ENCODE peak calls at places on chromosomes 3 and 15, in eight cellular contexts. A is body of pancreas, M is uterus, F is breast epithelium, I is ovary, X is heart left ventricle, V is NB4, K is Peyer's patch. N is an unnamed sample.

GRCh38 chr3:121414924-121415323 is 130.9 kb downstream of the POLQ start:
- DNase-seq in V (no peak), F (no peak), A (no peak), I (no peak), M (no peak), K (no peak), X (no peak), N (no peak)

GRCh38 chr3:171944109-171945016 is 95.0 kb upstream of the FNDC3B start:
- DNase-seq in F (no peak), I (no peak), K (no peak), V (no peak), X (no peak), M (peak; percentile 18), A (no peak), N (no peak)

GRCh38 chr15:77126516-77126915 is 55.6 kb upstream of the TSPAN3 start:
- DNase-seq in M (no peak), V (no peak), K (no peak), X (no peak), F (no peak), I (no peak), A (no peak), N (no peak)

GRCh38 chr3:187843654-187844053 is 98.4 kb upstream of the BCL6 start:
- DNase-seq in F (no peak), X (no peak), A (no peak), M (no peak), V (no peak), K (no peak), I (no peak), N (no peak)

GRCh38 chr3:11709782-11710181 is 66.1 kb upstream of the VGLL4 start:
- DNase-seq in M (no peak), I (no peak), X (no peak), A (no peak), K (no peak), F (no peak), V (no peak), N (no peak)

GRCh38 chr3:32733631-32734229 is 48.7 kb downstream of the CNOT10 start:
- DNase-seq in K (no peak), A (no peak), I (no peak), M (no peak), X (no peak), F (no peak), V (peak; percentile 64), N (no peak)

GRCh38 chr15:47185222-47185800 is 532.0 kb upstream of the SEMA6D start:
- DNase-seq in M (no peak), X (no peak), A (no peak), V (no peak), I (no peak), K (no peak), F (no peak), N (no peak)

GRCh38 chr15:57079446-57079845 is 161.0 kb downstream of the TCF12 start:
- DNase-seq in K (no peak), M (no peak), F (no peak), X (no peak), I (no peak), A (no peak), V (peak; percentile 6), N (no peak)

GRCh38 chr3:72625616-72626337 is 222.5 kb downstream of the SHQ1 start:
- DNase-seq in F (no peak), V (peak; percentile 39), I (no peak), A (no peak), X (no peak), K (no peak), M (no peak), N (no peak)

GRCh38 chr3:14403636-14404395 is 1.4 kb downstream of the SLC6A6 start:
- DNase-seq in I (peak; percentile 72), F (no peak), K (no peak), X (peak; percentile 75), A (no peak), M (peak; percentile 76), V (peak; percentile 57), N (peak; percentile 33)

GRCh38 chr3:133745108-133745507 is 1.1 kb upstream of the TF start:
- DNase-seq in M (no peak), F (no peak), V (no peak), K (no peak), I (no peak), X (no peak), A (no peak), N (no peak)

GRCh38 chr3:142779591-142779990 is 55.8 kb downstream of the TRPC1 start:
- DNase-seq in X (no peak), F (no peak), I (no peak), K (no peak), V (no peak), M (no peak), A (no peak), N (no peak)

GRCh38 chr15:87752250-87752951 is 504.1 kb downstream of the NTRK3 start:
- DNase-seq in K (no peak), V (no peak), I (no peak), M (no peak), A (no peak), F (no peak), X (no peak), N (no peak)

DNA sequence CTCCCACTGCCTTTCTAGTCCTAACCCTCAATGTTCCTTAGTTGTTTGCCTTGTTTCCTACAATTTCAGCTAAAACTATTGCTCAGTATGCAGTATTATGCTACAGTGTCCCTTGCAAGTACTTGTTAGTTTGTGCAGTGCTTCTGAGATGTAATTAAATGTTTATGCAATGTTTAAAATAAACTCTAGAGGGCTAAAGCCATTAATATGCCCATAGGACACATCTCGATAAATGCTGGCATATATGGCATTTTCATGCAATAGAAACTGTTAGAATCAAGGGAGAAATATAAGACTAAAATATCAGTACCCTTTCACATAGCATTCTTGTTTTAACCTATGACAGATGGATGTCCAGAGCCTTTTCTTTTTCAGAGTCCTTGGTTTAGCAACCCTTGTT is 59.8 kb upstream of the ACKR4 start:
- DNase-seq in V (no peak), A (no peak), M (no peak), X (no peak), F (no peak), I (no peak), K (no peak), N (no peak)
- TF ChIP-seq CTCF in V (no peak), A (no peak), M (no peak), X (no peak), F (no peak), I (no peak), K (no peak), N (no peak)

GRCh38 chr15:31257286-31257685 is 69.3 kb upstream of the KLF13 start:
- DNase-seq in K (no peak), V (no peak), M (no peak), X (no peak), F (no peak), I (no peak), A (no peak), N (no peak)
- H3K4me3 ChIP-seq in K (no peak overlapping the region), V (no peak overlapping the region), M (no peak overlapping the region), X (no peak overlapping the region), F (no peak overlapping the region), I (no peak overlapping the region), A (no peak overlapping the region), N (no peak overlapping the region)

DNA sequence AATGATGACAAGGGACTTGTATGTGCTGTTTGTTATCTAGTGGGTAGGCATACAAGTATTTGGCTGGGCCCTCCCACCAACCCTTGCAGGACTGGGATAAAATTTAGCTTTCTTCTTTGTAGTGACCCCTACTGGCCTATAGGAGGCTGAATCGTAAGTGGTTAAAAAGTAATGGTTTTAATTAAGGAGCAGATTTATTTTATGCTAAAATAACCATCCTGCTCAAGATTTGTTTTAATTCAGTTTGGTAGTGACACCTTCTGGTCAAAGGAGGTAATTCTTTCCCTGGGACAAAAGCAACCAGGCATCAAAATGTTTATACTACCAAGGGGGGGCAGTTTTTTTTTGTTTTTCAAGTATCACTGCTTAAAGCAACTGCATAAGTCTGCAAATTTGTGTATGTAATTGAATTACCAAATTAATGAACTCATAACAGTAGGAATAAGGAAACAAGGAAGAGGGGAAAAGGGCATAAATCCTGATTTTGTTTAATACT is 70.7 kb downstream of the TOP2B start:
- DNase-seq in M (peak; percentile 42), K (no peak), F (no peak), V (peak; percentile 62), I (no peak), X (no peak), A (no peak), N (no peak)
- TF ChIP-seq POLR2A in M (no peak), K (no peak), F (no peak), V (no peak), I (no peak), X (no peak), A (no peak), N (no peak)

DNA sequence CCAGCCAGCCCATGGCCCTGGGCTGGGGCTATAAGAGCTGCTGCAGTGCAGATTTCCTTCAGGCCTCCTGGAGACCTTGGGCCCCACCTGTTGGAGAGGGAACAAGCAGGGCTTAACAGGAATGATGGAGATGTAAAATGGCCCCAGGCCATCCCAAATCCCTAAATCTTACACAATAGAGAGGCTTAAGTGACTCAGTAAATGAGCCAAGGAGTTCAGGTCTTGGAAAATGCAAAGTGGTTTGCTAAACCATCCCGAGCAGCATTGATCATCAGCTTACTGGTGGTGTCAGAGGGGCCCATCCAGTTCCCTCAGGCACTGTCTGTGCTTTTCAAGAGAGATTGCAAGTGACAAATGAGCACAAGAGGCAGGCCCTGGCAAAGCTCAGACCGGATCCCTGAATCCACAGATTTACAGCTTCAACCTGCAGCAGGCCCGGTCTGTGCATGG is 325.5 kb downstream of the UACA start:
- DNase-seq in A (no peak), I (no peak), F (no peak), V (no peak), M (no peak), X (no peak), K (no peak), N (no peak)
- TF ChIP-seq CTCF in A (no peak), I (no peak), F (no peak), V (no peak), M (no peak), X (no peak), K (no peak), N (no peak)

GRCh38 chr15:68027388-68027787 is 26.7 kb upstream of the PIAS1 start:
- DNase-seq in I (no peak), V (no peak), F (no peak), M (no peak), K (no peak), A (no peak), X (no peak), N (no peak)
- H3K4me3 ChIP-seq in I (no peak overlapping the region), V (no peak overlapping the region), F (no peak overlapping the region), M (no peak overlapping the region), K (no peak overlapping the region), A (no peak overlapping the region), X (no peak overlapping the region), N (no peak overlapping the region)